ENCODE peak calls at places on chromosome 13, in ten cellular contexts. One of them, this sample, is unnamed.

GRCh38 chr13:51000576-51001260 is 91.1 kb downstream of the RNASEH2B start:
- DNase-seq in lower leg skin: peak; percentile 89
- DNase-seq in stimulated activated CD4-positive, alpha-beta T cell treated with anti-CD3 and anti-CD28 coated beads, Interleukin-2, amount 100 ng/mL, for 48 hours: no peak
- DNase-seq in K562: no peak
- DNase-seq in GM10248: no peak
- DNase-seq in H54: no peak
- DNase-seq in posterior cingulate gyrus: no peak
- DNase-seq in activated gamma-delta T cell treated with anti-CD3 and anti-CD28 coated beads, Interleukin-2, amount 50 U/mL, for 16 hours: no peak
- DNase-seq in CD8-positive, alpha-beta T cell: no peak
- DNase-seq in upper lobe of right lung: no peak
- DNase-seq in this sample: no peak

GRCh38 chr13:109274188-109274821 is 512.1 kb downstream of the IRS2 start:
- DNase-seq in lower leg skin: no peak
- DNase-seq in stimulated activated CD4-positive, alpha-beta T cell treated with anti-CD3 and anti-CD28 coated beads, Interleukin-2, amount 100 ng/mL, for 48 hours: no peak
- DNase-seq in K562: no peak
- DNase-seq in GM10248: no peak
- DNase-seq in H54: no peak
- DNase-seq in posterior cingulate gyrus: no peak
- DNase-seq in activated gamma-delta T cell treated with anti-CD3 and anti-CD28 coated beads, Interleukin-2, amount 50 U/mL, for 16 hours: no peak
- DNase-seq in CD8-positive, alpha-beta T cell: no peak
- DNase-seq in upper lobe of right lung: no peak
- DNase-seq in this sample: peak; percentile 100

GRCh38 chr13:20691616-20692015 is 11.9 kb upstream of the IL17D start:
- DNase-seq in lower leg skin: no peak
- DNase-seq in stimulated activated CD4-positive, alpha-beta T cell treated with anti-CD3 and anti-CD28 coated beads, Interleukin-2, amount 100 ng/mL, for 48 hours: no peak
- DNase-seq in K562: no peak
- DNase-seq in GM10248: no peak
- DNase-seq in H54: no peak
- DNase-seq in posterior cingulate gyrus: no peak
- DNase-seq in activated gamma-delta T cell treated with anti-CD3 and anti-CD28 coated beads, Interleukin-2, amount 50 U/mL, for 16 hours: no peak
- DNase-seq in CD8-positive, alpha-beta T cell: no peak
- DNase-seq in upper lobe of right lung: no peak
- DNase-seq in this sample: no peak

GRCh38 chr13:83881917-83882625 is at the start of gene SLITRK1:
- DNase-seq in lower leg skin: peak; percentile 82
- DNase-seq in stimulated activated CD4-positive, alpha-beta T cell treated with anti-CD3 and anti-CD28 coated beads, Interleukin-2, amount 100 ng/mL, for 48 hours: no peak
- DNase-seq in K562: no peak
- DNase-seq in GM10248: peak; percentile 18
- DNase-seq in H54: peak; percentile 17
- DNase-seq in posterior cingulate gyrus: peak; percentile 87
- DNase-seq in activated gamma-delta T cell treated with anti-CD3 and anti-CD28 coated beads, Interleukin-2, amount 50 U/mL, for 16 hours: peak; percentile 6
- DNase-seq in CD8-positive, alpha-beta T cell: no peak
- DNase-seq in upper lobe of right lung: peak; percentile 72
- DNase-seq in this sample: no peak

GRCh38 chr13:107669356-107669755 is 546.0 kb downstream of the LIG4 start:
- DNase-seq in lower leg skin: no peak
- DNase-seq in stimulated activated CD4-positive, alpha-beta T cell treated with anti-CD3 and anti-CD28 coated beads, Interleukin-2, amount 100 ng/mL, for 48 hours: no peak
- DNase-seq in K562: no peak
- DNase-seq in GM10248: no peak
- DNase-seq in H54: no peak
- DNase-seq in posterior cingulate gyrus: no peak
- DNase-seq in activated gamma-delta T cell treated with anti-CD3 and anti-CD28 coated beads, Interleukin-2, amount 50 U/mL, for 16 hours: no peak
- DNase-seq in CD8-positive, alpha-beta T cell: no peak
- DNase-seq in upper lobe of right lung: no peak
- DNase-seq in this sample: no peak

GRCh38 chr13:91155512-91156114 is 191.9 kb upstream of the MIR17HG start:
- DNase-seq in lower leg skin: no peak
- DNase-seq in stimulated activated CD4-positive, alpha-beta T cell treated with anti-CD3 and anti-CD28 coated beads, Interleukin-2, amount 100 ng/mL, for 48 hours: no peak
- DNase-seq in K562: no peak
- DNase-seq in GM10248: no peak
- DNase-seq in H54: no peak
- DNase-seq in posterior cingulate gyrus: no peak
- DNase-seq in activated gamma-delta T cell treated with anti-CD3 and anti-CD28 coated beads, Interleukin-2, amount 50 U/mL, for 16 hours: no peak
- DNase-seq in CD8-positive, alpha-beta T cell: no peak
- DNase-seq in upper lobe of right lung: no peak
- DNase-seq in this sample: no peak

GRCh38 chr13:43545317-43545874 is 241.4 kb downstream of the ENOX1 start:
- DNase-seq in lower leg skin: no peak
- DNase-seq in stimulated activated CD4-positive, alpha-beta T cell treated with anti-CD3 and anti-CD28 coated beads, Interleukin-2, amount 100 ng/mL, for 48 hours: no peak
- DNase-seq in K562: no peak
- DNase-seq in GM10248: no peak
- DNase-seq in H54: no peak
- DNase-seq in posterior cingulate gyrus: no peak
- DNase-seq in activated gamma-delta T cell treated with anti-CD3 and anti-CD28 coated beads, Interleukin-2, amount 50 U/mL, for 16 hours: no peak
- DNase-seq in CD8-positive, alpha-beta T cell: no peak
- DNase-seq in upper lobe of right lung: no peak
- DNase-seq in this sample: no peak

GRCh38 chr13:30819136-30819875 is 84.0 kb downstream of the ALOX5AP start:
- DNase-seq in lower leg skin: no peak
- DNase-seq in stimulated activated CD4-positive, alpha-beta T cell treated with anti-CD3 and anti-CD28 coated beads, Interleukin-2, amount 100 ng/mL, for 48 hours: no peak
- DNase-seq in K562: no peak
- DNase-seq in GM10248: no peak
- DNase-seq in H54: no peak
- DNase-seq in posterior cingulate gyrus: no peak
- DNase-seq in activated gamma-delta T cell treated with anti-CD3 and anti-CD28 coated beads, Interleukin-2, amount 50 U/mL, for 16 hours: no peak
- DNase-seq in CD8-positive, alpha-beta T cell: no peak
- DNase-seq in upper lobe of right lung: no peak
- DNase-seq in this sample: no peak

GRCh38 chr13:110841846-110842245 is 73.0 kb downstream of the ANKRD10 start:
- DNase-seq in lower leg skin: no peak
- DNase-seq in stimulated activated CD4-positive, alpha-beta T cell treated with anti-CD3 and anti-CD28 coated beads, Interleukin-2, amount 100 ng/mL, for 48 hours: no peak
- DNase-seq in K562: no peak
- DNase-seq in GM10248: no peak
- DNase-seq in H54: no peak
- DNase-seq in posterior cingulate gyrus: no peak
- DNase-seq in activated gamma-delta T cell treated with anti-CD3 and anti-CD28 coated beads, Interleukin-2, amount 50 U/mL, for 16 hours: no peak
- DNase-seq in CD8-positive, alpha-beta T cell: no peak
- DNase-seq in upper lobe of right lung: no peak
- DNase-seq in this sample: peak; percentile 46

GRCh38 chr13:18964942-18965341 is 216.7 kb downstream of the TUBA3C start:
- DNase-seq in lower leg skin: no peak
- DNase-seq in stimulated activated CD4-positive, alpha-beta T cell treated with anti-CD3 and anti-CD28 coated beads, Interleukin-2, amount 100 ng/mL, for 48 hours: no peak
- DNase-seq in K562: no peak
- DNase-seq in GM10248: no peak
- DNase-seq in H54: no peak
- DNase-seq in posterior cingulate gyrus: no peak
- DNase-seq in activated gamma-delta T cell treated with anti-CD3 and anti-CD28 coated beads, Interleukin-2, amount 50 U/mL, for 16 hours: no peak
- DNase-seq in CD8-positive, alpha-beta T cell: no peak
- DNase-seq in upper lobe of right lung: peak; percentile 56
- DNase-seq in this sample: no peak

GRCh38 chr13:111627596-111627995 is 307.2 kb downstream of the TEX29 start:
- DNase-seq in lower leg skin: peak; percentile 59
- DNase-seq in stimulated activated CD4-positive, alpha-beta T cell treated with anti-CD3 and anti-CD28 coated beads, Interleukin-2, amount 100 ng/mL, for 48 hours: no peak
- DNase-seq in K562: no peak
- DNase-seq in GM10248: no peak
- DNase-seq in H54: no peak
- DNase-seq in posterior cingulate gyrus: no peak
- DNase-seq in activated gamma-delta T cell treated with anti-CD3 and anti-CD28 coated beads, Interleukin-2, amount 50 U/mL, for 16 hours: no peak
- DNase-seq in CD8-positive, alpha-beta T cell: no peak
- DNase-seq in upper lobe of right lung: no peak
- DNase-seq in this sample: no peak

GRCh38 chr13:62162860-62163259 is 747.2 kb upstream of the PCDH20 start:
- DNase-seq in lower leg skin: no peak
- DNase-seq in stimulated activated CD4-positive, alpha-beta T cell treated with anti-CD3 and anti-CD28 coated beads, Interleukin-2, amount 100 ng/mL, for 48 hours: no peak
- DNase-seq in K562: no peak
- DNase-seq in GM10248: no peak
- DNase-seq in H54: no peak
- DNase-seq in posterior cingulate gyrus: no peak
- DNase-seq in activated gamma-delta T cell treated with anti-CD3 and anti-CD28 coated beads, Interleukin-2, amount 50 U/mL, for 16 hours: no peak
- DNase-seq in CD8-positive, alpha-beta T cell: no peak
- DNase-seq in upper lobe of right lung: no peak
- DNase-seq in this sample: no peak

GRCh38 chr13:21116141-21116540 is 54.8 kb upstream of the LATS2 start:
- DNase-seq in lower leg skin: no peak
- DNase-seq in stimulated activated CD4-positive, alpha-beta T cell treated with anti-CD3 and anti-CD28 coated beads, Interleukin-2, amount 100 ng/mL, for 48 hours: no peak
- DNase-seq in K562: no peak
- DNase-seq in GM10248: no peak
- DNase-seq in H54: no peak
- DNase-seq in posterior cingulate gyrus: no peak
- DNase-seq in activated gamma-delta T cell treated with anti-CD3 and anti-CD28 coated beads, Interleukin-2, amount 50 U/mL, for 16 hours: no peak
- DNase-seq in CD8-positive, alpha-beta T cell: no peak
- DNase-seq in upper lobe of right lung: no peak
- DNase-seq in this sample: no peak

GRCh38 chr13:19861762-19862161 is 1.7 kb downstream of the ZMYM5 start:
- DNase-seq in lower leg skin: no peak
- DNase-seq in stimulated activated CD4-positive, alpha-beta T cell treated with anti-CD3 and anti-CD28 coated beads, Interleukin-2, amount 100 ng/mL, for 48 hours: no peak
- DNase-seq in K562: no peak
- DNase-seq in GM10248: no peak
- DNase-seq in H54: no peak
- DNase-seq in posterior cingulate gyrus: no peak
- DNase-seq in activated gamma-delta T cell treated with anti-CD3 and anti-CD28 coated beads, Interleukin-2, amount 50 U/mL, for 16 hours: no peak
- DNase-seq in CD8-positive, alpha-beta T cell: no peak
- DNase-seq in upper lobe of right lung: no peak
- DNase-seq in this sample: no peak

GRCh38 chr13:101544979-101545378 is 92.5 kb downstream of the ITGBL1 start:
- DNase-seq in lower leg skin: no peak
- DNase-seq in stimulated activated CD4-positive, alpha-beta T cell treated with anti-CD3 and anti-CD28 coated beads, Interleukin-2, amount 100 ng/mL, for 48 hours: no peak
- DNase-seq in K562: no peak
- DNase-seq in GM10248: no peak
- DNase-seq in H54: no peak
- DNase-seq in posterior cingulate gyrus: no peak
- DNase-seq in activated gamma-delta T cell treated with anti-CD3 and anti-CD28 coated beads, Interleukin-2, amount 50 U/mL, for 16 hours: no peak
- DNase-seq in CD8-positive, alpha-beta T cell: no peak
- DNase-seq in upper lobe of right lung: no peak
- DNase-seq in this sample: no peak

GRCh38 chr13:41017153-41017552 is 2.0 kb downstream of the ELF1 start:
- DNase-seq in lower leg skin: no peak
- DNase-seq in stimulated activated CD4-positive, alpha-beta T cell treated with anti-CD3 and anti-CD28 coated beads, Interleukin-2, amount 100 ng/mL, for 48 hours: no peak
- DNase-seq in K562: no peak
- DNase-seq in GM10248: no peak
- DNase-seq in H54: no peak
- DNase-seq in posterior cingulate gyrus: peak; percentile 20
- DNase-seq in activated gamma-delta T cell treated with anti-CD3 and anti-CD28 coated beads, Interleukin-2, amount 50 U/mL, for 16 hours: no peak
- DNase-seq in CD8-positive, alpha-beta T cell: peak; percentile 28
- DNase-seq in upper lobe of right lung: no peak
- DNase-seq in this sample: no peak

GRCh38 chr13:45527699-45528462 is 63.1 kb downstream of the COG3 start:
- DNase-seq in lower leg skin: no peak
- DNase-seq in stimulated activated CD4-positive, alpha-beta T cell treated with anti-CD3 and anti-CD28 coated beads, Interleukin-2, amount 100 ng/mL, for 48 hours: no peak
- DNase-seq in K562: no peak
- DNase-seq in GM10248: no peak
- DNase-seq in H54: no peak
- DNase-seq in posterior cingulate gyrus: no peak
- DNase-seq in activated gamma-delta T cell treated with anti-CD3 and anti-CD28 coated beads, Interleukin-2, amount 50 U/mL, for 16 hours: no peak
- DNase-seq in CD8-positive, alpha-beta T cell: no peak
- DNase-seq in upper lobe of right lung: no peak
- DNase-seq in this sample: no peak

GRCh38 chr13:40401911-40402776 is 264.3 kb downstream of the FOXO1 start:
- DNase-seq in lower leg skin: peak; percentile 99
- DNase-seq in stimulated activated CD4-positive, alpha-beta T cell treated with anti-CD3 and anti-CD28 coated beads, Interleukin-2, amount 100 ng/mL, for 48 hours: no peak
- DNase-seq in K562: peak; percentile 25
- DNase-seq in GM10248: peak; percentile 79
- DNase-seq in H54: peak; percentile 51
- DNase-seq in posterior cingulate gyrus: peak; percentile 61
- DNase-seq in activated gamma-delta T cell treated with anti-CD3 and anti-CD28 coated beads, Interleukin-2, amount 50 U/mL, for 16 hours: peak; percentile 36
- DNase-seq in CD8-positive, alpha-beta T cell: peak; percentile 30
- DNase-seq in upper lobe of right lung: peak; percentile 95
- DNase-seq in this sample: peak; percentile 94

GRCh38 chr13:98068511-98068910 is 74.4 kb upstream of the FARP1 start:
- DNase-seq in lower leg skin: no peak
- DNase-seq in stimulated activated CD4-positive, alpha-beta T cell treated with anti-CD3 and anti-CD28 coated beads, Interleukin-2, amount 100 ng/mL, for 48 hours: no peak
- DNase-seq in K562: no peak
- DNase-seq in GM10248: no peak
- DNase-seq in H54: no peak
- DNase-seq in posterior cingulate gyrus: no peak
- DNase-seq in activated gamma-delta T cell treated with anti-CD3 and anti-CD28 coated beads, Interleukin-2, amount 50 U/mL, for 16 hours: no peak
- DNase-seq in CD8-positive, alpha-beta T cell: no peak
- DNase-seq in upper lobe of right lung: no peak
- DNase-seq in this sample: no peak

GRCh38 chr13:98222081-98222554 is 45.0 kb upstream of the RNF113B start:
- DNase-seq in lower leg skin: no peak
- DNase-seq in stimulated activated CD4-positive, alpha-beta T cell treated with anti-CD3 and anti-CD28 coated beads, Interleukin-2, amount 100 ng/mL, for 48 hours: no peak
- DNase-seq in K562: no peak
- DNase-seq in GM10248: no peak
- DNase-seq in H54: no peak
- DNase-seq in posterior cingulate gyrus: no peak
- DNase-seq in activated gamma-delta T cell treated with anti-CD3 and anti-CD28 coated beads, Interleukin-2, amount 50 U/mL, for 16 hours: no peak
- DNase-seq in CD8-positive, alpha-beta T cell: no peak
- DNase-seq in upper lobe of right lung: no peak
- DNase-seq in this sample: no peak

GRCh38 chr13:25169951-25170553 is 2.0 kb downstream of the AMER2 start:
- DNase-seq in lower leg skin: no peak
- DNase-seq in stimulated activated CD4-positive, alpha-beta T cell treated with anti-CD3 and anti-CD28 coated beads, Interleukin-2, amount 100 ng/mL, for 48 hours: no peak
- DNase-seq in K562: no peak
- DNase-seq in GM10248: no peak
- DNase-seq in H54: no peak
- DNase-seq in posterior cingulate gyrus: peak; percentile 42
- DNase-seq in activated gamma-delta T cell treated with anti-CD3 and anti-CD28 coated beads, Interleukin-2, amount 50 U/mL, for 16 hours: no peak
- DNase-seq in CD8-positive, alpha-beta T cell: no peak
- DNase-seq in upper lobe of right lung: no peak
- DNase-seq in this sample: no peak

GRCh38 chr13:37306778-37307544 is 201.5 kb upstream of the CSNK1A1L start:
- DNase-seq in lower leg skin: no peak
- DNase-seq in stimulated activated CD4-positive, alpha-beta T cell treated with anti-CD3 and anti-CD28 coated beads, Interleukin-2, amount 100 ng/mL, for 48 hours: no peak
- DNase-seq in K562: no peak
- DNase-seq in GM10248: no peak
- DNase-seq in H54: peak; percentile 13
- DNase-seq in posterior cingulate gyrus: no peak
- DNase-seq in activated gamma-delta T cell treated with anti-CD3 and anti-CD28 coated beads, Interleukin-2, amount 50 U/mL, for 16 hours: no peak
- DNase-seq in CD8-positive, alpha-beta T cell: no peak
- DNase-seq in upper lobe of right lung: no peak
- DNase-seq in this sample: peak; percentile 45

GRCh38 chr13:87827479-87827878 is 156.3 kb downstream of the SLITRK5 start:
- DNase-seq in lower leg skin: no peak
- DNase-seq in stimulated activated CD4-positive, alpha-beta T cell treated with anti-CD3 and anti-CD28 coated beads, Interleukin-2, amount 100 ng/mL, for 48 hours: no peak
- DNase-seq in K562: no peak
- DNase-seq in GM10248: no peak
- DNase-seq in H54: peak; percentile 26
- DNase-seq in posterior cingulate gyrus: no peak
- DNase-seq in activated gamma-delta T cell treated with anti-CD3 and anti-CD28 coated beads, Interleukin-2, amount 50 U/mL, for 16 hours: no peak
- DNase-seq in CD8-positive, alpha-beta T cell: no peak
- DNase-seq in upper lobe of right lung: no peak
- DNase-seq in this sample: no peak

GRCh38 chr13:35343417-35343816 is 133.1 kb downstream of the MAB21L1 start:
- DNase-seq in lower leg skin: no peak
- DNase-seq in stimulated activated CD4-positive, alpha-beta T cell treated with anti-CD3 and anti-CD28 coated beads, Interleukin-2, amount 100 ng/mL, for 48 hours: no peak
- DNase-seq in K562: no peak
- DNase-seq in GM10248: no peak
- DNase-seq in H54: no peak
- DNase-seq in posterior cingulate gyrus: peak; percentile 43
- DNase-seq in activated gamma-delta T cell treated with anti-CD3 and anti-CD28 coated beads, Interleukin-2, amount 50 U/mL, for 16 hours: no peak
- DNase-seq in CD8-positive, alpha-beta T cell: peak; percentile 13
- DNase-seq in upper lobe of right lung: no peak
- DNase-seq in this sample: no peak

GRCh38 chr13:60990032-60990733 is 425.5 kb downstream of the PCDH20 start:
- DNase-seq in lower leg skin: no peak
- DNase-seq in stimulated activated CD4-positive, alpha-beta T cell treated with anti-CD3 and anti-CD28 coated beads, Interleukin-2, amount 100 ng/mL, for 48 hours: no peak
- DNase-seq in K562: no peak
- DNase-seq in GM10248: no peak
- DNase-seq in H54: no peak
- DNase-seq in posterior cingulate gyrus: no peak
- DNase-seq in activated gamma-delta T cell treated with anti-CD3 and anti-CD28 coated beads, Interleukin-2, amount 50 U/mL, for 16 hours: no peak
- DNase-seq in CD8-positive, alpha-beta T cell: no peak
- DNase-seq in upper lobe of right lung: no peak
- DNase-seq in this sample: no peak

GRCh38 chr13:76637651-76638111 is 248.5 kb downstream of the KCTD12 start:
- DNase-seq in lower leg skin: no peak
- DNase-seq in stimulated activated CD4-positive, alpha-beta T cell treated with anti-CD3 and anti-CD28 coated beads, Interleukin-2, amount 100 ng/mL, for 48 hours: no peak
- DNase-seq in K562: no peak
- DNase-seq in GM10248: no peak
- DNase-seq in H54: no peak
- DNase-seq in posterior cingulate gyrus: no peak
- DNase-seq in activated gamma-delta T cell treated with anti-CD3 and anti-CD28 coated beads, Interleukin-2, amount 50 U/mL, for 16 hours: no peak
- DNase-seq in CD8-positive, alpha-beta T cell: no peak
- DNase-seq in upper lobe of right lung: no peak
- DNase-seq in this sample: no peak

GRCh38 chr13:86945596-86945995 is 725.6 kb upstream of the SLITRK5 start:
- DNase-seq in lower leg skin: no peak
- DNase-seq in stimulated activated CD4-positive, alpha-beta T cell treated with anti-CD3 and anti-CD28 coated beads, Interleukin-2, amount 100 ng/mL, for 48 hours: no peak
- DNase-seq in K562: no peak
- DNase-seq in GM10248: no peak
- DNase-seq in H54: no peak
- DNase-seq in posterior cingulate gyrus: no peak
- DNase-seq in activated gamma-delta T cell treated with anti-CD3 and anti-CD28 coated beads, Interleukin-2, amount 50 U/mL, for 16 hours: no peak
- DNase-seq in CD8-positive, alpha-beta T cell: no peak
- DNase-seq in upper lobe of right lung: no peak
- DNase-seq in this sample: no peak

GRCh38 chr13:70249332-70250064 is 141.2 kb upstream of the KLHL1 start:
- DNase-seq in lower leg skin: no peak
- DNase-seq in stimulated activated CD4-positive, alpha-beta T cell treated with anti-CD3 and anti-CD28 coated beads, Interleukin-2, amount 100 ng/mL, for 48 hours: no peak
- DNase-seq in K562: no peak
- DNase-seq in GM10248: no peak
- DNase-seq in H54: peak; percentile 6
- DNase-seq in posterior cingulate gyrus: no peak
- DNase-seq in activated gamma-delta T cell treated with anti-CD3 and anti-CD28 coated beads, Interleukin-2, amount 50 U/mL, for 16 hours: no peak
- DNase-seq in CD8-positive, alpha-beta T cell: no peak
- DNase-seq in upper lobe of right lung: no peak
- DNase-seq in this sample: no peak

This sample was measured in SJSA1.